ENCODE peak calls at places on chromosomes 5 and 9, in six cellular contexts. B is IMR-90; G is progenitor cell of endocrine pancreas; M is cardiac muscle cell; P is esophagus squamous epithelium; X is activated CD4-positive, alpha-beta T cell treated with anti-CD3 and anti-CD28 coated beads for 48 hours. T is an unnamed sample.

GRCh38 chr9:69334310-69334709 is 9.3 kb downstream of the ENTREP1 start:
- DNase-seq in G (no peak), P (no peak), X (no peak), B (no peak), M (no peak), T (no peak)

GRCh38 chr5:16934669-16935068 is 1.4 kb downstream of the MYO10 start:
- DNase-seq in M (no peak), X (no peak), G (no peak), P (no peak), B (peak), T (no peak)

GRCh38 chr5:143154495-143155375 is 248.8 kb downstream of the NR3C1 start:
- DNase-seq in M (no peak), P (no peak), G (no peak), B (peak), X (no peak), T (no peak)

GRCh38 chr9:17134843-17135577 is at the start of gene CNTLN:
- DNase-seq in P (no peak), X (peak), G (peak), M (peak), B (peak), T (peak)

GRCh38 chr9:38277601-38278200 is 114.8 kb upstream of the ALDH1B1 start:
- DNase-seq in B (no peak), X (no peak), M (no peak), P (no peak), G (no peak), T (peak)

GRCh38 chr9:123375725-123376132 is 19.7 kb downstream of the CRB2 start:
- DNase-seq in B (no peak), P (no peak), X (no peak), G (no peak), M (peak), T (peak)

GRCh38 chr9:114304416-114305188 is 18.3 kb upstream of the ORM1 start:
- DNase-seq in X (peak), P (no peak), G (no peak), B (no peak), M (no peak), T (no peak)

GRCh38 chr5:74070766-74071165 is 444.8 kb downstream of the ARHGEF28 start:
- DNase-seq in G (no peak), X (no peak), B (no peak), P (no peak), M (no peak), T (no peak)

GRCh38 chr9:110131499-110131898 is 76.5 kb downstream of the C9orf152 start:
- DNase-seq in B (peak), G (no peak), M (no peak), X (no peak), P (no peak), T (no peak)

GRCh38 chr9:136728548-136729123 is 14.1 kb downstream of the LCN10 start:
- DNase-seq in P (no peak), G (no peak), M (peak), X (no peak), B (peak), T (peak)

GRCh38 chr5:126624534-126624933 is 23.8 kb downstream of the PHAX start:
- DNase-seq in B (peak), G (no peak), M (peak), P (no peak), X (peak), T (no peak)

GRCh38 chr5:135030691-135031145 is 3.3 kb downstream of the PITX1 start:
- DNase-seq in P (no peak), B (no peak), G (no peak), M (no peak), X (no peak), T (no peak)

GRCh38 chr5:110738812-110739651 is at the start of gene SLC25A46:
- DNase-seq in X (peak), G (peak), P (peak), M (peak), B (peak), T (peak)

GRCh38 chr5:141533897-141534296 is 45.0 kb downstream of the PCDHGC5 start:
- DNase-seq in G (no peak), P (no peak), M (no peak), B (no peak), X (no peak), T (no peak)

GRCh38 chr5:169873642-169874041 is 106.7 kb downstream of the INSYN2B start:
- DNase-seq in X (no peak), G (no peak), B (peak), M (peak), P (no peak), T (peak)

GRCh38 chr5:2251751-2252150 is 369.0 kb upstream of the IRX4 start:
- DNase-seq in M (no peak), P (no peak), G (no peak), B (no peak), X (no peak), T (no peak)